ENCODE peak calls at places on chromosomes 12 and 14, in five cellular contexts. One of them, this sample, is unnamed.

GRCh38 chr14:57060276-57060956 is 208.3 kb downstream of the EXOC5 start:
- DNase-seq in stimulated activated CD4-positive, alpha-beta T cell treated with anti-CD3 and anti-CD28 coated beads, Interleukin-1b, Interleukin-23, amount 100 ng/mL, for 1 hour: peak; percentile 1
- DNase-seq in epithelial cell of esophagus: peak; percentile 81
- DNase-seq in NCI-H446 treated with DMSO at 0.1 percent for 48 hours: no peak
- DNase-seq in right cardiac atrium: no peak
- DNase-seq in this sample: peak; percentile 64

GRCh38 chr12:109115758-109116610 is at the start of gene ACACB:
- DNase-seq in NCI-H446 treated with DMSO at 0.1 percent for 48 hours: no peak
- DNase-seq in right cardiac atrium: peak; percentile 87
- DNase-seq in stimulated activated CD4-positive, alpha-beta T cell treated with anti-CD3 and anti-CD28 coated beads, Interleukin-1b, Interleukin-23, amount 100 ng/mL, for 1 hour: no peak
- DNase-seq in epithelial cell of esophagus: no peak
- DNase-seq in this sample: no peak

GRCh38 chr12:39205969-39206368 is 237.0 kb downstream of the KIF21A start:
- DNase-seq in epithelial cell of esophagus: no peak
- DNase-seq in right cardiac atrium: no peak
- DNase-seq in stimulated activated CD4-positive, alpha-beta T cell treated with anti-CD3 and anti-CD28 coated beads, Interleukin-1b, Interleukin-23, amount 100 ng/mL, for 1 hour: no peak
- DNase-seq in NCI-H446 treated with DMSO at 0.1 percent for 48 hours: no peak
- DNase-seq in this sample: no peak

GRCh38 chr14:101017209-101017608 is 113.7 kb upstream of the RTL1 start:
- DNase-seq in stimulated activated CD4-positive, alpha-beta T cell treated with anti-CD3 and anti-CD28 coated beads, Interleukin-1b, Interleukin-23, amount 100 ng/mL, for 1 hour: no peak
- DNase-seq in right cardiac atrium: no peak
- DNase-seq in epithelial cell of esophagus: no peak
- DNase-seq in NCI-H446 treated with DMSO at 0.1 percent for 48 hours: no peak
- DNase-seq in this sample: no peak

GRCh38 chr14:87522575-87522974 is 470.4 kb downstream of the GALC start:
- DNase-seq in NCI-H446 treated with DMSO at 0.1 percent for 48 hours: no peak
- DNase-seq in stimulated activated CD4-positive, alpha-beta T cell treated with anti-CD3 and anti-CD28 coated beads, Interleukin-1b, Interleukin-23, amount 100 ng/mL, for 1 hour: no peak
- DNase-seq in epithelial cell of esophagus: peak; percentile 82
- DNase-seq in right cardiac atrium: no peak
- DNase-seq in this sample: peak; percentile 66

GRCh38 chr14:95507701-95508103 is 8.7 kb downstream of the SYNE3 start:
- DNase-seq in NCI-H446 treated with DMSO at 0.1 percent for 48 hours: peak; percentile 20
- DNase-seq in stimulated activated CD4-positive, alpha-beta T cell treated with anti-CD3 and anti-CD28 coated beads, Interleukin-1b, Interleukin-23, amount 100 ng/mL, for 1 hour: no peak
- DNase-seq in right cardiac atrium: no peak
- DNase-seq in epithelial cell of esophagus: peak; percentile 75
- DNase-seq in this sample: peak; percentile 73

GRCh38 chr14:104431351-104431928 is 148.1 kb upstream of the C14orf180 start:
- DNase-seq in right cardiac atrium: peak; percentile 26
- DNase-seq in epithelial cell of esophagus: no peak
- DNase-seq in stimulated activated CD4-positive, alpha-beta T cell treated with anti-CD3 and anti-CD28 coated beads, Interleukin-1b, Interleukin-23, amount 100 ng/mL, for 1 hour: no peak
- DNase-seq in NCI-H446 treated with DMSO at 0.1 percent for 48 hours: no peak
- DNase-seq in this sample: no peak

GRCh38 chr14:72812292-72812851 is 81.5 kb downstream of the DPF3 start:
- DNase-seq in epithelial cell of esophagus: peak; percentile 61
- DNase-seq in NCI-H446 treated with DMSO at 0.1 percent for 48 hours: no peak
- DNase-seq in stimulated activated CD4-positive, alpha-beta T cell treated with anti-CD3 and anti-CD28 coated beads, Interleukin-1b, Interleukin-23, amount 100 ng/mL, for 1 hour: no peak
- DNase-seq in right cardiac atrium: peak; percentile 78
- DNase-seq in this sample: peak; percentile 9

GRCh38 chr12:30988887-30989286 is 62.3 kb downstream of the TSPAN11 start:
- DNase-seq in right cardiac atrium: peak; percentile 27
- DNase-seq in stimulated activated CD4-positive, alpha-beta T cell treated with anti-CD3 and anti-CD28 coated beads, Interleukin-1b, Interleukin-23, amount 100 ng/mL, for 1 hour: no peak
- DNase-seq in epithelial cell of esophagus: no peak
- DNase-seq in NCI-H446 treated with DMSO at 0.1 percent for 48 hours: no peak
- DNase-seq in this sample: no peak

This sample was measured in mammary epithelial cell.